ENCODE peak calls at places on chromosomes 11 and 22, in seven cellular contexts. X, Q, P, S, D, J and N are unnamed samples. For H3K27me3, the result is how much of the 10 kb centered on the place peaks cover.

GRCh38 chr11:3796346-3796745 is 1.0 kb downstream of the NUP98 start:
- DNase-seq in X (no peak), Q (no peak), P (no peak), S (no peak), D (no peak), J (no peak), N (no peak)

GRCh38 chr22:22748297-22748743 is 103.9 kb downstream of the GGTLC2 start:
- DNase-seq in X (peak), Q (peak), P (no peak), S (no peak), D (peak), J (peak), N (no peak)

GRCh38 chr11:71171576-71171975 is 80.8 kb downstream of the SHANK2 start:
- DNase-seq in X (no peak), Q (no peak), P (no peak), S (no peak), D (peak), J (no peak), N (no peak)

GRCh38 chr11:122853971-122854446 is 15.7 kb downstream of the CRTAM start:
- DNase-seq in X (peak), Q (peak), P (no peak), S (no peak), D (peak), J (peak), N (no peak)

GRCh38 chr11:131811380-131811779 is 441.0 kb downstream of the NTM start:
- DNase-seq in X (no peak), Q (no peak), P (no peak), S (no peak), D (peak), J (no peak), N (no peak)

GRCh38 chr11:86923993-86924766 is 31.0 kb downstream of the FZD4 start:
- DNase-seq in X (no peak), Q (no peak), P (no peak), S (no peak), D (no peak), J (no peak), N (no peak)

GRCh38 chr11:66744485-66745355 is 15.7 kb upstream of the SPTBN2 start:
- DNase-seq in X (peak), Q (peak), P (no peak), S (peak), D (peak), J (peak), N (no peak)

GRCh38 chr22:37442537-37442936 is 15.3 kb upstream of the ELFN2 start:
- DNase-seq in X (no peak), Q (no peak), P (no peak), S (no peak), D (no peak), J (no peak), N (no peak)

GRCh38 chr22:28172948-28173360 is 253.9 kb upstream of the PITPNB start:
- DNase-seq in X (no peak), Q (no peak), P (no peak), S (no peak), D (no peak), J (no peak), N (no peak)

GRCh38 chr11:77821349-77821851 is 456 bp downstream of the AAMDC start:
- DNase-seq in X (peak), Q (peak), P (no peak), S (no peak), D (no peak), J (peak), N (no peak)

GRCh38 chr11:31487848-31488247 is 21.6 kb downstream of the IMMP1L start:
- DNase-seq in X (no peak), Q (no peak), P (no peak), S (no peak), D (peak), J (no peak), N (no peak)

GRCh38 chr22:36926309-36926708 is 12.9 kb downstream of the CSF2RB start:
- DNase-seq in X (no peak), Q (no peak), P (no peak), S (no peak), D (no peak), J (no peak), N (no peak)

GRCh38 chr11:108697872-108698473 is 33.1 kb downstream of the DDX10 start:
- DNase-seq in X (peak), Q (peak), P (no peak), S (no peak), D (peak), J (peak), N (no peak)

GRCh38 chr22:23249506-23250423 is 69.5 kb downstream of the BCR start:
- DNase-seq in X (peak), Q (no peak), P (no peak), S (no peak), D (peak), J (no peak), N (no peak)

GRCh38 chr11:22558638-22559037 is 67.0 kb downstream of the FANCF start:
- DNase-seq in X (no peak), Q (no peak), P (no peak), S (no peak), D (peak), J (no peak), N (no peak)

GRCh38 chr11:1751999-1752906 is 1.9 kb upstream of the IFITM10 start:
- DNase-seq in X (no peak), Q (no peak), P (no peak), S (peak), D (no peak), J (no peak), N (no peak)

GRCh38 chr11:94178331-94178730 is 49.7 kb downstream of the PANX1 start:
- DNase-seq in X (no peak), Q (no peak), P (no peak), S (no peak), D (no peak), J (no peak), N (no peak)

GRCh38 chr22:49235463-49236300 is 592.0 kb downstream of the BRD1 start:
- DNase-seq in X (no peak), Q (no peak), P (no peak), S (no peak), D (no peak), J (peak), N (no peak)

GRCh38 chr22:45096256-45096907 is 67.3 kb upstream of the NUP50 start:
- DNase-seq in X (peak), Q (peak), P (no peak), S (no peak), D (peak), J (peak), N (no peak)

GRCh38 chr22:42614312-42615091 is at the start of gene POLDIP3:
- DNase-seq in X (peak), Q (peak), P (peak), S (peak), D (peak), J (peak), N (peak)

GRCh38 chr22:36077261-36077660 is 48.6 kb upstream of the RBFOX2 start:
- DNase-seq in X (no peak), Q (peak), P (no peak), S (no peak), D (no peak), J (no peak), N (no peak)

GRCh38 chr11:285894-286220 is 3.1 kb upstream of the PGGHG start:
- DNase-seq in X (no peak), Q (no peak), P (no peak), S (no peak), D (no peak), J (no peak), N (no peak)

GRCh38 chr22:31980628-31981027 is 36.3 kb downstream of the YWHAH start:
- DNase-seq in X (no peak), Q (no peak), P (no peak), S (no peak), D (no peak), J (no peak), N (no peak)

GRCh38 chr11:104067534-104067933 is 31.1 kb downstream of the DDI1 start:
- DNase-seq in X (no peak), Q (no peak), P (no peak), S (no peak), D (no peak), J (no peak), N (no peak)

GRCh38 chr11:46472662-46472994 is 81.1 kb upstream of the CHRM4 start:
- DNase-seq in X (no peak), Q (no peak), P (no peak), S (no peak), D (no peak), J (no peak), N (no peak)

GRCh38 chr11:127844843-127845242 is 742.5 kb downstream of the ETS1 start:
- DNase-seq in X (no peak), Q (no peak), P (no peak), S (no peak), D (no peak), J (no peak), N (no peak)

GRCh38 chr11:118845369-118845768 is 38.3 kb upstream of the CXCR5 start:
- DNase-seq in X (no peak), Q (no peak), P (no peak), S (no peak), D (no peak), J (no peak), N (no peak)

GRCh38 chr11:119730789-119731386 is 1.9 kb upstream of the NECTIN1 start:
- DNase-seq in X (no peak), Q (no peak), P (no peak), S (no peak), D (no peak), J (no peak), N (no peak)

GRCh38 chr22:27148886-27149470 is 491.6 kb downstream of the MIAT start:
- DNase-seq in X (no peak), Q (no peak), P (no peak), S (no peak), D (no peak), J (no peak), N (no peak)

GRCh38 chr11:68686486-68686885 is 2.1 kb downstream of the GAL start:
- DNase-seq in X (no peak), Q (no peak), P (no peak), S (no peak), D (no peak), J (no peak), N (no peak)

GRCh38 chr11:68687986-68688385 is 3.6 kb downstream of the GAL start:
- DNase-seq in X (no peak), Q (no peak), P (no peak), S (no peak), D (no peak), J (no peak), N (no peak)

GRCh38 chr11:68683952-68684384 is 376 bp upstream of the GAL start:
- DNase-seq in X (no peak), Q (no peak), P (no peak), S (no peak), D (no peak), J (no peak), N (no peak)

GRCh38 chr11:68684385-68685356 is at the start of gene GAL:
- DNase-seq in X (no peak), Q (no peak), P (no peak), S (peak), D (no peak), J (no peak), N (no peak)

GRCh38 chr11:68685656-68686380 is 1.5 kb downstream of the GAL start:
- DNase-seq in X (no peak), Q (no peak), P (no peak), S (no peak), D (no peak), J (no peak), N (no peak)
- H3K27me3 ChIP-seq in X (under half), Q (under half), P (half or more), S (under half), D (under half), J (under half), N (under half)

GRCh38 chr11:64450168-64450560 is 91.2 kb downstream of the RPS6KA4 start:
- DNase-seq in X (no peak), Q (no peak), P (no peak), S (no peak), D (no peak), J (no peak), N (no peak)
- TF ChIP-seq CTCF in X (no peak), Q (no peak), P (no peak), S (no peak), D (no peak), J (no peak), N (no peak)

GRCh38 chr22:46730568-46731245 is 7.3 kb downstream of the CERK start:
- DNase-seq in X (no peak), Q (no peak), P (no peak), S (no peak), D (no peak), J (no peak), N (no peak)

GRCh38 chr22:46728470-46728869 is 9.6 kb downstream of the CERK start:
- DNase-seq in X (no peak), Q (no peak), P (no peak), S (no peak), D (no peak), J (no peak), N (no peak)

GRCh38 chr22:46732513-46732912 is 5.5 kb downstream of the CERK start:
- DNase-seq in X (no peak), Q (no peak), P (no peak), S (no peak), D (no peak), J (no peak), N (no peak)

GRCh38 chr22:46732041-46732379 is 6.0 kb downstream of the CERK start:
- DNase-seq in X (no peak), Q (no peak), P (no peak), S (no peak), D (no peak), J (no peak), N (no peak)

GRCh38 chr22:46731246-46732040 is 6.6 kb downstream of the CERK start:
- DNase-seq in X (no peak), Q (no peak), P (no peak), S (no peak), D (no peak), J (peak), N (no peak)
- H3K27ac ChIP-seq in X (no peak), Q (peak), P (peak), S (peak), D (no peak), J (peak), N (no peak)

DNA sequence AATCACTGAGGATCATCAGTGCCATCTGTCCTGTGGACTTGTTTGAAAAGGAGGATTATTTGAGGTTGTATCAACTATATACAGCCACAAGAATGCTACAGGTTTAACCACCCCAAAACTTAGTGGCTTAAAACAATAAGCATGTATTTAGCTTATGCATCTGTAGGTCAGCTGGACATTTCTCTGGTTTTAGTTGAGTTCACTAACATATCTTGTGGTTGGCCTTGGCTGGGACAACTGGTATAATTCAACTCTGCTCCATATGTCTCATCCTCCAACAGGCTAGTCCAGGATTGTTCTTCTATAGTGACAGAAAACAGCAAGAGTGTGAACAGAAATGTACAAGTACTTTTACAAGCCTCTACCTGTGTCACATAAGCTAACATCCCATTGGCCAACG is 49.9 kb upstream of the SOX6 start:
- DNase-seq in X (no peak), Q (no peak), P (no peak), S (no peak), D (no peak), J (no peak), N (no peak)
- H3K27me3 ChIP-seq in X (under half), Q (under half), P (under half), S (under half), D (under half), J (under half), N (under half)

DNA sequence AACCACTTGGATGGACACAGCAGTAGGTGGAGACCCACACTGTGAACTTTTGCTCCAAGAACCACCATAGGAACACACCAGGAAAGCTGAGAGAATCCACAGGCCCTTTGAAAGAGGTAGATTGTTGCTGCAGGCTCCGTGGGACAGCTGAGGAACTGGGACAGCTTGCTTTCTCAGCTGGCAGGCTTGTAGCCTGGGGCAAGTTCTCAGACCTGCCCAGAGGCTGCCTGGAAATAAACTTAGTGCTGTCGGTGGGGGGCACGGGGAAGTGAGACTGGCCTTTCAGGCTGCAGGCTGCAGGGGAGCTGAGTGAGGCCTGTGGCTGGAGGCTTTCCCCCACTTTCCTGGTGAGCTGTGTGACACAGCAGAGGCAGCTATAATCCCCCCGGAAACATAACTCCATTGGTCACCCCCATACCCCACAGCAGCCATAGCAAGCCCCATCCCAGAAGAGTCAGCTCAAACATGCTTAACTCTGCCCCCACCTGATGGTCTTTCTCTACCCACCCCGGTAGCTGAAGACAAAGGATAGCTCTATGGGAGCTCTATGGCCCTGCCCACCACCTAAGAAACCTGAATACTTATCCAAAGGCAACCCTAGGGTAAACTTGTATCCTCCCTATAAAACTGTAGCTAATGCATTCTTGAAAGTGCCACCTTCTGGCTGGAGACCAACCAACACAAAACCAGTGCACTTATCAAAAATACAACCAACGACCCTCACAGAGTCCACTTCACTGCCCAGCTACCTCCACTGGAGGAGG is 21.4 kb upstream of the ACRV1 start:
- DNase-seq in X (no peak), Q (no peak), P (no peak), S (no peak), D (no peak), J (no peak), N (no peak)
- TF ChIP-seq CTCF in X (no peak), Q (no peak), P (no peak), S (no peak), D (no peak), J (no peak), N (no peak)

GRCh38 chr11:18310800-18311340 is 11.1 kb downstream of the HPS5 start:
- DNase-seq in X (no peak), Q (no peak), P (no peak), S (no peak), D (no peak), J (no peak), N (no peak)
- H3K27ac ChIP-seq in X (no peak), Q (peak), P (peak), S (peak), D (no peak), J (no peak), N (peak)

GRCh38 chr22:19147193-19147780 is 2.8 kb downstream of the GSC2 start:
- DNase-seq in X (no peak), Q (no peak), P (no peak), S (no peak), D (peak), J (no peak), N (no peak)

GRCh38 chr22:19148417-19149046 is 1.6 kb downstream of the GSC2 start:
- DNase-seq in X (no peak), Q (no peak), P (no peak), S (peak), D (no peak), J (no peak), N (no peak)

GRCh38 chr22:19143967-19144400 is 467 bp downstream of the ESS2 start:
- DNase-seq in X (no peak), Q (no peak), P (no peak), S (no peak), D (no peak), J (no peak), N (no peak)

GRCh38 chr22:19149047-19149883 is 827 bp downstream of the GSC2 start:
- DNase-seq in X (no peak), Q (no peak), P (no peak), S (peak), D (no peak), J (no peak), N (no peak)

GRCh38 chr22:19146215-19146968 is 1.9 kb upstream of the ESS2 start:
- DNase-seq in X (no peak), Q (no peak), P (no peak), S (no peak), D (no peak), J (no peak), N (no peak)
- H3K27me3 ChIP-seq in X (under half), Q (under half), P (under half), S (under half), D (under half), J (under half), N (under half)

GRCh38 chr11:62602141-62603071 is 741 bp upstream of the MTA2 start:
- DNase-seq in X (peak), Q (peak), P (no peak), S (peak), D (peak), J (peak), N (no peak)
- TF ChIP-seq CTCF in X (no peak), Q (no peak), P (peak), S (peak), D (no peak), J (no peak), N (no peak)

DNA sequence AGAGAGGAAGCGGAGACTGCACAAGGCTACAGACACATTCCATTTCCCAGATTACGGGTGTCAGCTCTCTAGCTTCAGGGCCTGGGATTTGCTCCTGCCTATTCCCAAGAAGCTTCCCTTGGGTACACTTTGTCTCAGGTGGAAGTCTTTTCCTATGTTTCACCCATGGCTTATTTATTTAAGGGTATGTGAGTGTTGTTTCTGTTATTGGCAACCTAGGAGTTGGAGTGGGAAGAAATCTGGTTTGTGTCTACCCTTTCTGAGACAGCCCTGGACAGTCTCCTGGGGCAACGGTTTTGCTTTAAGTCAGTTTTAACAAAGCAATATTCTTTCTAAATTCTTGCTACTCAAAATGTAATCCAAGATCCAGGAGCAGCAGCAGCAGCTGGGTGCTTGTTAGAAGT is 127.0 kb downstream of the MICAL2 start:
- DNase-seq in X (no peak), Q (no peak), P (no peak), S (no peak), D (no peak), J (no peak), N (no peak)
- H3K27ac ChIP-seq in X (no peak), Q (no peak), P (peak), S (peak), D (no peak), J (peak), N (peak)

DNA sequence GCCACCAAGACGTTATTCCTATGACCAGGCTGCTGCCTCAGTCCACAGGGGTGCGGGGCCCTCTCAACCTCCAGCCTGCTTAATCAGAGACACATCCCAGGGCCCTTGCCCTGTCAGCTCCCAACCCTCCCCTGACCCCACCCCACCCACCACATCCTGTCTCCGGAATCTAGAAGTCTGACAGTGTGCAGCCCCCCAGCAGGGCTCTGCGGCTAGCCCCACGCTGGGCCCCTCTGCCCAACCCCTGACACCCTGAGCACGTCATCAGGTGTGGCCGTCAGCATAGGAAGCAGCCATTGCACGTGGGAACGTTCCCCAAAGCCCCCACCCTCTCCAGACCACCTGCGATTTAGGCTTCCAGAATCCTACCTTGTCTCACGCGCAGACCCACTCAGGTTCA is 34.3 kb upstream of the IGSF9B start:
- DNase-seq in X (no peak), Q (no peak), P (no peak), S (no peak), D (no peak), J (no peak), N (no peak)
- H3K27me3 ChIP-seq in X (under half), Q (under half), P (under half), S (under half), D (under half), J (under half), N (under half)